ENCODE peak calls at places on chromosome 15, in ten cellular contexts. Q is mammary epithelial cell; W is small intestine; X is left ventricle myocardium inferior; N is CD4-positive, alpha-beta memory T cell; U is sigmoid colon; S is right atrium auricular region; B is tibial artery; V is A549; O is H9. E is an unnamed sample. For H3K9me3, the result is how much of the 10 kb centered on the place peaks cover.

GRCh38 chr15:67685008-67685599 is 140.2 kb upstream of the SKOR1 start:
- DNase-seq in Q (peak), W (peak), X (no peak), N (peak), U (no peak), S (no peak), B (no peak), V (peak), O (no peak), E (no peak)

GRCh38 chr15:42158941-42159340 is 2.5 kb upstream of the PLA2G4F start:
- DNase-seq in Q (no peak), W (no peak), X (no peak), N (no peak), U (no peak), S (no peak), B (peak), V (no peak), O (no peak), E (no peak)

GRCh38 chr15:62164500-62165028 is 521 bp downstream of the C2CD4B start:
- DNase-seq in Q (peak), W (peak), X (peak), N (no peak), U (no peak), S (no peak), B (no peak), V (peak), O (peak), E (no peak)

GRCh38 chr15:65980824-65981456 is 111.6 kb downstream of the RAB11A start:
- DNase-seq in Q (peak), W (peak), X (peak), N (no peak), U (no peak), S (peak), B (no peak), V (peak), O (peak), E (peak)

GRCh38 chr15:31387483-31388118 is 61.0 kb downstream of the KLF13 start:
- DNase-seq in Q (peak), W (peak), X (peak), N (peak), U (peak), S (peak), B (peak), V (no peak), O (no peak), E (no peak)

GRCh38 chr15:77104155-77104554 is 33.2 kb upstream of the TSPAN3 start:
- DNase-seq in Q (no peak), W (no peak), X (peak), N (no peak), U (no peak), S (no peak), B (no peak), V (no peak), O (no peak), E (no peak)

GRCh38 chr15:75362642-75363249 is 5.7 kb downstream of the MAN2C1 start:
- DNase-seq in Q (no peak), W (no peak), X (no peak), N (no peak), U (no peak), S (no peak), B (no peak), V (no peak), O (no peak), E (no peak)

GRCh38 chr15:59828262-59828661 is 139.1 kb upstream of the BNIP2 start:
- DNase-seq in Q (peak), W (no peak), X (no peak), N (no peak), U (no peak), S (no peak), B (no peak), V (no peak), O (no peak), E (no peak)

GRCh38 chr15:86570738-86571137 is 491.1 kb downstream of the AGBL1 start:
- DNase-seq in Q (no peak), W (no peak), X (peak), N (no peak), U (no peak), S (no peak), B (no peak), V (no peak), O (no peak), E (no peak)

DNA sequence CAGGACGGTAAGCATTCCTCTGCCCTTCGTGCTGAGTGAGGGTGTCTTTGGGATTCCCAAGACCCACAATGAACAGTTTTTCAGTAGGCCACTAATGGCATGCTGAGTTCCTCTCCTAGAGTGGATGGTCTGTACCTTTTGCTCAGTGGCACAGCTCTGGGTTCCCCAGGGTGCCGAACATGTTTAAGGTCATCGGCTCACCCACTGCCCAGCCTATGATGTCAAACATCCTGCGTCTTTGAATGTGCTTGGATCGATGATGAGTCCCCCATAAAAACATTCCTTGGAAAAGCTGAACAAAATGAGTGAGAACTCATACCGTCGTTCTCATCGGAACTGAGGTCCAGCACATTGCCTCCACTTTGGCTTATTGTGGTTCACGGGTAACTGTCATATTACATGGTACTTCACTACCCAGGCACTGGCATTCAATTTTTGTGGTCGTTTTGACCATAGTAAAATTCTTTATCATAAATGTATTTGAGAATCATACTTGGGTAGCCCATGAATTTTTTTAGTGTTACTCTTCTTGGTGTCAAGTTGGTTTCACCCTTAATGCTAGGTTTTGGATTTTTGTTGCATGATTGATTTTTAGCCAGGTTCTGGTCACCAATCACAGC is 118.2 kb downstream of the SNRPN start:
- DNase-seq in Q (no peak), W (no peak), X (no peak), N (no peak), U (no peak), S (no peak), B (no peak), V (no peak), O (no peak), E (no peak)
- H3K9me3 ChIP-seq in Q (half or more), W (under half), X (half or more), N (half or more), U (half or more), S (half or more), B (under half), V (half or more), O (half or more), E (half or more)

GRCh38 chr15:79337591-79337990 is 26.7 kb downstream of the TMED3 start:
- DNase-seq in Q (no peak), W (no peak), X (no peak), N (no peak), U (no peak), S (no peak), B (no peak), V (no peak), O (no peak), E (no peak)

GRCh38 chr15:79329186-79329611 is 18.3 kb downstream of the TMED3 start:
- DNase-seq in Q (peak), W (no peak), X (no peak), N (no peak), U (no peak), S (no peak), B (no peak), V (peak), O (no peak), E (no peak)

GRCh38 chr15:79332824-79333510 is 22.1 kb downstream of the TMED3 start:
- DNase-seq in Q (peak), W (no peak), X (no peak), N (no peak), U (no peak), S (no peak), B (no peak), V (no peak), O (no peak), E (no peak)
- H3K27ac ChIP-seq in Q (no peak), W (no peak), X (no peak), N (no peak), U (no peak), S (no peak), B (no peak), V (no peak), O (no peak), E (no peak)

GRCh38 chr15:25066708-25067107 is 111.9 kb downstream of the SNRPN start:
- DNase-seq in Q (no peak), W (no peak), X (no peak), N (no peak), U (peak), S (no peak), B (no peak), V (no peak), O (no peak), E (no peak)

GRCh38 chr15:25067725-25068309 is 113.0 kb downstream of the SNRPN start:
- DNase-seq in Q (no peak), W (no peak), X (no peak), N (no peak), U (peak), S (no peak), B (no peak), V (no peak), O (no peak), E (no peak)

GRCh38 chr15:25065286-25065685 is 110.5 kb downstream of the SNRPN start:
- DNase-seq in Q (no peak), W (no peak), X (no peak), N (no peak), U (peak), S (no peak), B (no peak), V (no peak), O (no peak), E (no peak)

GRCh38 chr15:25068696-25069095 is 113.9 kb downstream of the SNRPN start:
- DNase-seq in Q (no peak), W (no peak), X (no peak), N (no peak), U (no peak), S (no peak), B (no peak), V (no peak), O (no peak), E (no peak)

GRCh38 chr15:25065876-25066275 is 111.1 kb downstream of the SNRPN start:
- DNase-seq in Q (no peak), W (no peak), X (no peak), N (no peak), U (peak), S (no peak), B (no peak), V (no peak), O (no peak), E (no peak)
- H3K9me3 ChIP-seq in Q (half or more), W (under half), X (half or more), N (half or more), U (half or more), S (half or more), B (half or more), V (half or more), O (half or more), E (half or more)

GRCh38 chr15:64071931-64072765 is 21.5 kb downstream of the CIAO2A start:
- DNase-seq in Q (no peak), W (no peak), X (no peak), N (no peak), U (no peak), S (no peak), B (no peak), V (peak), O (no peak), E (no peak)

GRCh38 chr15:64068133-64068532 is 21.8 kb upstream of the DAPK2 start:
- DNase-seq in Q (no peak), W (no peak), X (no peak), N (no peak), U (no peak), S (no peak), B (no peak), V (no peak), O (no peak), E (peak)

GRCh38 chr15:64070106-64070505 is 23.5 kb downstream of the CIAO2A start:
- DNase-seq in Q (no peak), W (no peak), X (no peak), N (no peak), U (no peak), S (no peak), B (no peak), V (no peak), O (no peak), E (no peak)

GRCh38 chr15:64072812-64073211 is 20.8 kb downstream of the CIAO2A start:
- DNase-seq in Q (no peak), W (no peak), X (no peak), N (no peak), U (no peak), S (no peak), B (no peak), V (no peak), O (no peak), E (no peak)

GRCh38 chr15:64070965-64071851 is 22.4 kb downstream of the CIAO2A start:
- DNase-seq in Q (peak), W (peak), X (no peak), N (no peak), U (peak), S (peak), B (peak), V (peak), O (no peak), E (no peak)
- H3K27ac ChIP-seq in Q (no peak), W (peak), X (peak), N (no peak), U (peak), S (peak), B (peak), V (peak), O (no peak), E (no peak)

GRCh38 chr15:95407534-95407933 is 923.0 kb upstream of the NR2F2 start:
- DNase-seq in Q (no peak), W (no peak), X (no peak), N (no peak), U (no peak), S (no peak), B (no peak), V (no peak), O (no peak), E (no peak)

GRCh38 chr15:95401586-95401985 is 928.9 kb upstream of the NR2F2 start:
- DNase-seq in Q (no peak), W (no peak), X (no peak), N (no peak), U (no peak), S (no peak), B (no peak), V (no peak), O (no peak), E (no peak)

GRCh38 chr15:95409924-95410323 is 920.6 kb upstream of the NR2F2 start:
- DNase-seq in Q (no peak), W (no peak), X (no peak), N (no peak), U (no peak), S (no peak), B (no peak), V (no peak), O (no peak), E (no peak)

GRCh38 chr15:95410757-95411156 is 919.7 kb upstream of the NR2F2 start:
- DNase-seq in Q (no peak), W (no peak), X (no peak), N (no peak), U (no peak), S (no peak), B (no peak), V (no peak), O (no peak), E (no peak)

DNA sequence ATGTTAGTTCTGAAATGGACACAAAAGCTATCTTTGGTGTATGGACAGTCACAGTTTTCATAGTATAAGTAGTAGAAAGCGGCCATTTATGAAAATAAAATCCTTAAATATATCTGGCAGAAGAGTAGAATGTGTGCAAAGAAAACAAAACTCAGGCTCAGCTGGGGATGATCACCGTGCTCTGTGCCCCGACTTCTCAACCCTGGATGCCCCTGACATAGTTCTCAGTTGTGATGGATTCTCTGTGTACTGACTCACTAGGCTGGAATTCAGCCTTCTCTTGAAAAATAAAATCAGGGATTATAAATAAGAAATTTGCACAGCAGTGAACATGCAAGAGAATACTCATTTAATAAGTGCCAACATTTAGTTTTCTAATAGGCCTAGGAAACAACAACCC is 925.1 kb upstream of the NR2F2 start:
- DNase-seq in Q (no peak), W (no peak), X (no peak), N (no peak), U (no peak), S (no peak), B (no peak), V (no peak), O (no peak), E (no peak)
- H3K9me3 ChIP-seq in Q (under half), W (under half), X (under half), N (under half), U (under half), S (under half), B (under half), V (under half), O (under half), E (under half)

GRCh38 chr15:83285284-83285978 is 967 bp upstream of the BNC1 start:
- DNase-seq in Q (peak), W (no peak), X (no peak), N (no peak), U (no peak), S (no peak), B (no peak), V (no peak), O (peak), E (no peak)

GRCh38 chr15:83289160-83289559 is 4.7 kb upstream of the BNC1 start:
- DNase-seq in Q (peak), W (no peak), X (no peak), N (no peak), U (no peak), S (no peak), B (no peak), V (no peak), O (no peak), E (no peak)

GRCh38 chr15:83285979-83286553 is 1.6 kb upstream of the BNC1 start:
- DNase-seq in Q (peak), W (no peak), X (no peak), N (no peak), U (no peak), S (no peak), B (no peak), V (peak), O (no peak), E (no peak)

GRCh38 chr15:83288381-83288801 is 3.9 kb upstream of the BNC1 start:
- DNase-seq in Q (peak), W (no peak), X (no peak), N (no peak), U (no peak), S (no peak), B (no peak), V (no peak), O (peak), E (no peak)

DNA sequence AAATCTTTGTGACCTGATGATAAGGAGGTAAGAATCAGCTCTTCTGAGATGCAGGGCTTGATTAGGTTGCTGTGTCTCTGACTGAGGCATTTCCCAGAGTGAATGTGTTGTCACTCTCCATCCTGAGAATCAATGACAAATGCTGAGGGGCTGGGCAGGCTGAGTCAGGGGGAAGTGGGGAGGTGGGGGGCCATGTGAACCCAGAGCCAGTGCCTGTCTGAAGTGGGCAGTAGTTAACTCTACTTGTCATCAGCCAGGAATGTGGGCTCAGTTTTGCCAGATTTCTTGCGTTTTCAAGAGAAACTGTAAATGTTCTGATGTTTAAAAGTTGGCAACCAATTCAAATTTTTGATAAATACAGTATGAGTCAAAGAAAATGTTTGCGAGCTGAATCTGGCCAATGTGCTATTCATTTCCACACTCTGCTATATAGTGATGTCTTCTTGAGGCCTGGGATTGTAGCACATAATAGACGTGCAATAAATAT is 3.1 kb upstream of the BNC1 start:
- DNase-seq in Q (peak), W (no peak), X (no peak), N (no peak), U (no peak), S (no peak), B (no peak), V (peak), O (no peak), E (no peak)
- H3K27ac ChIP-seq in Q (peak), W (no peak), X (no peak), N (no peak), U (no peak), S (no peak), B (no peak), V (no peak), O (no peak), E (no peak)

GRCh38 chr15:20643024-20643770 is 101.6 kb upstream of the GOLGA6L6 start:
- DNase-seq in Q (no peak), W (no peak), X (no peak), N (no peak), U (no peak), S (no peak), B (no peak), V (no peak), O (no peak), E (no peak)
- H3K9me3 ChIP-seq in Q (under half), W (under half), X (under half), N (under half), U (under half), S (under half), B (under half), V (under half), O (half or more), E (under half)

GRCh38 chr15:37045241-37045640 is 55.1 kb downstream of the MEIS2 start:
- DNase-seq in Q (no peak), W (no peak), X (no peak), N (no peak), U (no peak), S (no peak), B (no peak), V (no peak), O (no peak), E (no peak)

GRCh38 chr15:37045859-37046318 is 54.5 kb downstream of the MEIS2 start:
- DNase-seq in Q (no peak), W (no peak), X (no peak), N (no peak), U (no peak), S (no peak), B (no peak), V (no peak), O (peak), E (no peak)

GRCh38 chr15:37041836-37042235 is 58.5 kb downstream of the MEIS2 start:
- DNase-seq in Q (no peak), W (no peak), X (no peak), N (no peak), U (no peak), S (no peak), B (no peak), V (no peak), O (no peak), E (no peak)

GRCh38 chr15:37050345-37050744 is 50.0 kb downstream of the MEIS2 start:
- DNase-seq in Q (no peak), W (no peak), X (no peak), N (no peak), U (no peak), S (no peak), B (no peak), V (no peak), O (no peak), E (no peak)

DNA sequence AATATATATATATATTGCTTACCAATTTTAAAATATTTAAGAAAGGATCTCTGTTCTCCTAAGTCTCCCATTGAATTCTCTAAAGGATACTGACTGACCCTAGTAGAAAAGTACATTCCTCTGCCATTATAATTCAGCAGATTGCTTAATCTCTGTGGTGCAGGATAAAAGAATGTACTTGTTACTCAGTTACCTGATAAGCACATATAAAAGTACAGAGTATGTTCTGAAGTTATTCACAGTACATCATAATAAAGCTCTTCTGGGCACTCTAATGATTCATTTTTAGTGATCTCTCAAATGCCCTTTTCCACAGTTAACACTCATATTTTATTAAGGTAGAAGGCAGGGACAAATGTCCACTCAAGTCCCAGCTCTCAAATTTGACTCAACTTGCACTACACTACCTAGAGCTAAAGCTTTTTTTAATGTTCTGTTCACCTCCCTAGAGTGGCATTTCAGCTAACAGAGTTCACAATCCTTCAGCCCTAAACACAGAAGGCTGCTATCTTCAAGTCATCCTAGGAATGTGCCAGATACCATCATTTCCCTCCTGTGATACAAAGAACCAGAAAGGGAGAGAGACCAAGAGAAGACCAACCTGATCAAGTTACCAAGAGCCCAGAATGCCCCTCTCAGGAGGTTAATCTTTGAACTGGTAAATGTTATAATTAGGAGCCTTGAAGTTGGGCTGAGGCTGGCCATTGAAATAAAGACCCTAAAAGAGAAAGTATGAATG is 53.3 kb downstream of the MEIS2 start:
- DNase-seq in Q (peak), W (peak), X (no peak), N (no peak), U (no peak), S (no peak), B (no peak), V (no peak), O (no peak), E (no peak)
- H3K27ac ChIP-seq in Q (no peak), W (no peak), X (peak), N (no peak), U (peak), S (no peak), B (no peak), V (no peak), O (no peak), E (no peak)

GRCh38 chr15:27767918-27768640 is 331.0 kb downstream of the OCA2 start:
- DNase-seq in Q (no peak), W (no peak), X (no peak), N (no peak), U (no peak), S (no peak), B (no peak), V (no peak), O (peak), E (no peak)
- H3K9me3 ChIP-seq in Q (under half), W (under half), X (under half), N (under half), U (under half), S (under half), B (under half), V (under half), O (under half), E (under half)

E was measured in CD4-positive, CD25-positive, alpha-beta regulatory T cell.